ENCODE peak calls at places on chromosomes 13 and 19, in nine cellular contexts. X is Kasumi-1, R is mucosa of descending colon, M is GM04504, B is NCI-H1105, L is NCI-H1092 treated with DMSO at 0.1 percent for 48 hours, D is T-helper 2 cell, Y is NCI-H82, I is caudate nucleus. V is an unnamed sample.

GRCh38 chr19:899363-900301 is 6.3 kb downstream of the RNU6-9 start:
- DNase-seq in X (no peak), R (no peak), M (no peak), B (no peak), L (no peak), D (no peak), Y (no peak), I (peak), V (no peak)

GRCh38 chr13:66803759-66804456 is 426.2 kb downstream of the PCDH9 start:
- DNase-seq in X (no peak), R (no peak), M (no peak), B (no peak), L (peak), D (no peak), Y (peak), I (no peak), V (no peak)

GRCh38 chr13:30577381-30577780 is 40.3 kb upstream of the USPL1 start:
- DNase-seq in X (no peak), R (no peak), M (peak), B (no peak), L (no peak), D (no peak), Y (peak), I (no peak), V (peak)

GRCh38 chr19:32691952-32692726 is 518 bp downstream of the NUDT19 start:
- DNase-seq in X (peak), R (peak), M (no peak), B (peak), L (no peak), D (peak), Y (peak), I (peak), V (no peak)

GRCh38 chr13:31767175-31767900 is 28.0 kb downstream of the RXFP2 start:
- DNase-seq in X (no peak), R (no peak), M (peak), B (no peak), L (no peak), D (no peak), Y (no peak), I (no peak), V (peak)

GRCh38 chr13:113927661-113928581 is 46.0 kb downstream of the C13orf46 start:
- DNase-seq in X (no peak), R (no peak), M (peak), B (no peak), L (no peak), D (no peak), Y (no peak), I (no peak), V (peak)

GRCh38 chr13:65268009-65268408 is 1962.1 kb downstream of the PCDH9 start:
- DNase-seq in X (no peak), R (no peak), M (no peak), B (no peak), L (no peak), D (no peak), Y (no peak), I (no peak), V (no peak)

GRCh38 chr19:51729781-51730180 is 6.0 kb upstream of the HAS1 start:
- DNase-seq in X (no peak), R (no peak), M (no peak), B (no peak), L (no peak), D (no peak), Y (no peak), I (no peak), V (no peak)

GRCh38 chr19:37936166-37936565 is 29.2 kb downstream of the SIPA1L3 start:
- DNase-seq in X (no peak), R (no peak), M (no peak), B (no peak), L (no peak), D (no peak), Y (no peak), I (no peak), V (no peak)

GRCh38 chr19:40607311-40607871 is 6.2 kb downstream of the LTBP4 start:
- DNase-seq in X (no peak), R (peak), M (no peak), B (no peak), L (no peak), D (no peak), Y (no peak), I (no peak), V (no peak)

GRCh38 chr19:20969498-20969897 is 46.4 kb downstream of the ZNF85 start:
- DNase-seq in X (no peak), R (no peak), M (no peak), B (no peak), L (no peak), D (no peak), Y (no peak), I (no peak), V (no peak)

GRCh38 chr19:4977299-4978174 is 8.6 kb downstream of the KDM4B start:
- DNase-seq in X (no peak), R (no peak), M (peak), B (peak), L (peak), D (no peak), Y (no peak), I (no peak), V (peak)

GRCh38 chr13:66559093-66559492 is 671.0 kb downstream of the PCDH9 start:
- DNase-seq in X (no peak), R (no peak), M (no peak), B (no peak), L (no peak), D (no peak), Y (no peak), I (no peak), V (no peak)

GRCh38 chr13:66312312-66313087 is 917.6 kb downstream of the PCDH9 start:
- DNase-seq in X (no peak), R (no peak), M (peak), B (no peak), L (peak), D (no peak), Y (no peak), I (no peak), V (peak)

GRCh38 chr19:30082611-30083010 is 140.6 kb downstream of the URI1 start:
- DNase-seq in X (no peak), R (no peak), M (no peak), B (no peak), L (no peak), D (no peak), Y (no peak), I (no peak), V (no peak)

GRCh38 chr13:41224113-41225110 is 30.0 kb upstream of the KBTBD7 start:
- DNase-seq in X (no peak), R (no peak), M (peak), B (no peak), L (no peak), D (no peak), Y (no peak), I (no peak), V (peak)

GRCh38 chr13:58994077-58994476 is 1169.7 kb downstream of the DIAPH3 start:
- DNase-seq in X (no peak), R (no peak), M (no peak), B (no peak), L (no peak), D (no peak), Y (no peak), I (no peak), V (no peak)

GRCh38 chr13:38308736-38309135 is 40.9 kb upstream of the UFM1 start:
- DNase-seq in X (no peak), R (no peak), M (peak), B (no peak), L (no peak), D (no peak), Y (no peak), I (no peak), V (peak)

GRCh38 chr19:4109626-4109945 is 14.3 kb downstream of the MAP2K2 start:
- DNase-seq in X (no peak), R (no peak), M (no peak), B (no peak), L (no peak), D (no peak), Y (no peak), I (no peak), V (no peak)